ENCODE peak calls at places on chromosomes 16 and 17, in five cellular contexts. Q, C, D, O and I are unnamed samples.

GRCh38 chr17:56389356-56389755 is 204.1 kb upstream of the NOG start:
- DNase-seq in Q (no peak), C (no peak), D (no peak), O (no peak), I (no peak)

GRCh38 chr17:17919169-17920107 is 52.8 kb downstream of the TOM1L2 start:
- DNase-seq in Q (peak; percentile 81), C (peak; percentile 77), D (peak; percentile 90), O (no peak), I (peak; percentile 44)

GRCh38 chr17:55163408-55163807 is 101.4 kb upstream of the HLF start:
- DNase-seq in Q (no peak), C (no peak), D (no peak), O (no peak), I (no peak)

GRCh38 chr16:2042171-2042570 is 5.5 kb downstream of the NTHL1 start:
- DNase-seq in Q (no peak), C (peak; percentile 70), D (no peak), O (no peak), I (no peak)

GRCh38 chr17:2259769-2260536 is 43.6 kb downstream of the SMG6 start:
- DNase-seq in Q (no peak), C (no peak), D (peak; percentile 71), O (no peak), I (no peak)

GRCh38 chr17:67017895-67018294 is 26.5 kb upstream of the CACNG1 start:
- DNase-seq in Q (no peak), C (no peak), D (no peak), O (no peak), I (no peak)

GRCh38 chr16:29232811-29233704 is 173.5 kb downstream of the NPIPB11 start:
- DNase-seq in Q (no peak), C (no peak), D (no peak), O (no peak), I (no peak)

GRCh38 chr17:81935709-81936084 is 1.4 kb downstream of the PYCR1 start:
- DNase-seq in Q (no peak), C (no peak), D (no peak), O (no peak), I (no peak)

GRCh38 chr16:87570938-87571867 is 31.1 kb upstream of the JPH3 start:
- DNase-seq in Q (peak; percentile 34), C (peak; percentile 68), D (peak; percentile 90), O (no peak), I (no peak)

GRCh38 chr17:63578027-63578768 is 22.5 kb upstream of the TACO1 start:
- DNase-seq in Q (no peak), C (no peak), D (no peak), O (no peak), I (no peak)

GRCh38 chr16:16149710-16150116 is 73.6 kb downstream of the ABCC6 start:
- DNase-seq in Q (no peak), C (no peak), D (no peak), O (no peak), I (no peak)

GRCh38 chr17:57749701-57750100 is 4.6 kb upstream of the CCDC182 start:
- DNase-seq in Q (no peak), C (no peak), D (peak; percentile 39), O (no peak), I (no peak)

GRCh38 chr16:20957153-20957552 is 56.6 kb downstream of the LYRM1 start:
- DNase-seq in Q (no peak), C (no peak), D (no peak), O (no peak), I (no peak)

GRCh38 chr17:74163271-74163821 is 40.1 kb upstream of the RPL38 start:
- DNase-seq in Q (no peak), C (no peak), D (no peak), O (no peak), I (no peak)

GRCh38 chr16:51523400-51523799 is 372.3 kb upstream of the SALL1 start:
- DNase-seq in Q (no peak), C (no peak), D (no peak), O (no peak), I (no peak)

GRCh38 chr17:82006468-82007227 is 16.0 kb downstream of the CENPX start:
- DNase-seq in Q (no peak), C (peak; percentile 54), D (peak; percentile 95), O (no peak), I (peak; percentile 20)

GRCh38 chr17:36627101-36627500 is 25.7 kb downstream of the MRM1 start:
- DNase-seq in Q (no peak), C (no peak), D (peak; percentile 52), O (no peak), I (no peak)

GRCh38 chr17:57966246-57966645 is 11.0 kb upstream of the CUEDC1 start:
- DNase-seq in Q (no peak), C (no peak), D (peak; percentile 45), O (no peak), I (no peak)

GRCh38 chr17:63306855-63307254 is 139.3 kb downstream of the CYB561 start:
- DNase-seq in Q (no peak), C (no peak), D (no peak), O (no peak), I (no peak)

GRCh38 chr16:85759136-85759535 is 8.2 kb upstream of the C16orf74 start:
- DNase-seq in Q (no peak), C (no peak), D (no peak), O (no peak), I (no peak)